ENCODE peak calls at places on chromosomes 1 and 21, in four cellular contexts. L is stromal cell of bone marrow; D is stimulated activated CD8-positive, alpha-beta memory T cell treated with anti-CD3 and anti-CD28 coated beads, Interleukin-15, amount 100 ng/mL, for 4 hours; N is heart right ventricle. B is an unnamed sample.

GRCh38 chr1:231354330-231355020 is 16.4 kb downstream of the SPRTN start:
- DNase-seq in D (no peak), N (no peak), L (no peak), B (no peak)

GRCh38 chr1:196059210-196059609 is 549.0 kb downstream of the KCNT2 start:
- DNase-seq in L (no peak), D (no peak), N (no peak), B (no peak)

GRCh38 chr1:9753121-9753531 is 70.6 kb downstream of the CLSTN1 start:
- DNase-seq in L (peak), N (peak), D (no peak), B (no peak)

GRCh38 chr1:23664837-23665795 is 26.5 kb upstream of the RPL11 start:
- DNase-seq in D (no peak), N (no peak), L (no peak), B (no peak)

GRCh38 chr1:25958475-25958874 is 39.4 kb downstream of the PAFAH2 start:
- DNase-seq in L (peak), D (no peak), N (no peak), B (no peak)

GRCh38 chr1:1013922-1014617 is 773 bp downstream of the ISG15 start:
- DNase-seq in L (no peak), N (no peak), D (no peak), B (peak)

GRCh38 chr1:4017636-4018365 is 117.7 kb upstream of the C1orf174 start:
- DNase-seq in D (no peak), N (no peak), L (no peak), B (no peak)

GRCh38 chr1:163315773-163316374 is 5.9 kb upstream of the NUF2 start:
- DNase-seq in D (no peak), N (peak), L (peak), B (peak)

GRCh38 chr1:243924588-243925349 is 74.7 kb upstream of the AKT3 start:
- DNase-seq in D (no peak), L (no peak), N (no peak), B (no peak)

GRCh38 chr1:160375788-160376524 is 9.1 kb downstream of the NHLH1 start:
- DNase-seq in D (no peak), L (no peak), N (no peak), B (no peak)

GRCh38 chr21:31194510-31195293 is 149.4 kb downstream of the TIAM1 start:
- DNase-seq in N (no peak), D (no peak), L (no peak), B (no peak)

GRCh38 chr1:167658574-167659328 is 28.7 kb downstream of the RCSD1 start:
- DNase-seq in D (no peak), L (no peak), N (no peak), B (no peak)